ENCODE peak calls at places on chromosomes 5 and 9, in seven cellular contexts. X is NCI-H524; M is psoas muscle; H is choroid plexus epithelial cell; U is left lobe of liver; B is stimulated activated CD4-positive, alpha-beta T cell treated with anti-CD3 and anti-CD28 coated beads, Interleukin-12 subunit alpha, Interleukin-12 subunit beta, amount 100 ng/mL, for 24 hours; K is astrocyte of the cerebellum. F is an unnamed sample.

GRCh38 chr5:37619353-37619752 is 220.5 kb downstream of the GDNF start:
- DNase-seq in X (no peak), M (no peak), H (peak; percentile 74), U (no peak), B (no peak), K (no peak), F (peak; percentile 86)

GRCh38 chr9:132006657-132007370 is 72.9 kb downstream of the MED27 start:
- DNase-seq in X (peak; percentile 71), M (no peak), H (peak; percentile 91), U (no peak), B (peak; percentile 6), K (no peak), F (peak; percentile 72)

GRCh38 chr5:61790678-61791077 is 458.6 kb downstream of the ZSWIM6 start:
- DNase-seq in X (no peak), M (no peak), H (no peak), U (peak; percentile 50), B (no peak), K (no peak), F (no peak)

GRCh38 chr5:37875051-37875787 is 35.4 kb upstream of the GDNF start:
- DNase-seq in X (no peak), M (no peak), H (peak; percentile 79), U (no peak), B (no peak), K (peak; percentile 91), F (peak; percentile 92)

GRCh38 chr5:14870347-14871083 is 1.1 kb downstream of the ANKH start:
- DNase-seq in X (peak; percentile 77), M (peak; percentile 20), H (no peak), U (peak; percentile 50), B (peak; percentile 33), K (no peak), F (no peak)

GRCh38 chr5:151459680-151460079 is 12.3 kb downstream of the SLC36A1 start:
- DNase-seq in X (no peak), M (no peak), H (peak; percentile 77), U (no peak), B (no peak), K (no peak), F (peak; percentile 58)

GRCh38 chr9:13377286-13377925 is 97.9 kb upstream of the MPDZ start:
- DNase-seq in X (no peak), M (no peak), H (peak; percentile 5), U (no peak), B (no peak), K (no peak), F (no peak)

GRCh38 chr9:36597412-36598178 is 24.9 kb downstream of the MELK start:
- DNase-seq in X (no peak), M (no peak), H (peak; percentile 89), U (no peak), B (no peak), K (peak; percentile 58), F (peak; percentile 70)

GRCh38 chr5:159034083-159034824 is 65.5 kb downstream of the EBF1 start:
- DNase-seq in X (no peak), M (no peak), H (peak; percentile 58), U (peak; percentile 67), B (no peak), K (no peak), F (no peak)